ENCODE peak calls at places on chromosomes 7 and 10, in nine cellular contexts. C is heart left ventricle; R is A549; K is osteoblast; A is RWPE1; L is astrocyte; O is fibroblast of pulmonary artery; T is HFF-Myc; V is activated CD8-positive, alpha-beta T cell treated with anti-CD3 and anti-CD28 coated beads for 36 hours. F is an unnamed sample.

GRCh38 chr10:32163076-32163773 is 107.0 kb upstream of the KIF5B start:
- DNase-seq in T (no peak), O (no peak), K (peak), R (no peak), A (no peak), V (no peak), C (no peak), L (no peak), F (no peak)

GRCh38 chr7:114653391-114654088 is 238.9 kb downstream of the FOXP2 start:
- DNase-seq in K (no peak), A (no peak), T (no peak), O (no peak), C (no peak), V (no peak), L (no peak), R (peak), F (no peak)

GRCh38 chr7:137717811-137718271 is 128.9 kb downstream of the DGKI start:
- DNase-seq in T (no peak), V (peak), O (peak), C (peak), L (peak), K (peak), R (no peak), A (no peak), F (no peak)

GRCh38 chr10:69696073-69696731 is 66.2 kb downstream of the FAM241B start:
- DNase-seq in T (peak), V (peak), R (peak), K (peak), A (peak), C (no peak), L (peak), O (peak), F (no peak)

GRCh38 chr10:7480742-7481381 is 70.0 kb upstream of the SFMBT2 start:
- DNase-seq in L (no peak), V (peak), A (no peak), C (no peak), R (no peak), O (no peak), K (no peak), T (no peak), F (no peak)

GRCh38 chr10:62414359-62414758 is 40.2 kb downstream of the ZNF365 start:
- DNase-seq in A (no peak), T (no peak), L (no peak), C (no peak), R (no peak), K (no peak), V (no peak), O (no peak), F (no peak)

GRCh38 chr7:72538856-72539255 is 126.7 kb upstream of the CALN1 start:
- DNase-seq in T (no peak), O (no peak), L (no peak), C (no peak), V (no peak), K (no peak), A (no peak), R (no peak), F (no peak)

GRCh38 chr7:114175140-114175539 is 239.5 kb upstream of the FOXP2 start:
- DNase-seq in T (no peak), K (no peak), V (no peak), O (peak), C (no peak), A (no peak), L (peak), R (no peak), F (no peak)

GRCh38 chr10:84059526-84059925 is 79.8 kb upstream of the GHITM start:
- DNase-seq in L (no peak), T (no peak), V (no peak), R (peak), K (no peak), O (peak), A (no peak), C (no peak), F (no peak)

GRCh38 chr10:98748298-98748697 is 301.6 kb upstream of the HPS1 start:
- DNase-seq in V (peak), C (no peak), R (peak), O (peak), K (no peak), L (no peak), A (peak), T (peak), F (no peak)

GRCh38 chr10:28503114-28503513 is 29.8 kb upstream of the WAC start:
- DNase-seq in T (peak), L (no peak), K (peak), C (peak), R (no peak), A (peak), O (no peak), V (peak), F (no peak)

GRCh38 chr10:71029411-71029881 is 141.1 kb upstream of the PCBD1 start:
- DNase-seq in T (no peak), L (no peak), V (no peak), R (no peak), K (no peak), C (peak), O (no peak), A (no peak), F (no peak)

GRCh38 chr7:3019801-3020200 is 23.9 kb downstream of the CARD11 start:
- DNase-seq in T (no peak), R (no peak), V (no peak), K (no peak), C (no peak), O (no peak), A (no peak), L (no peak), F (no peak)
- TF ChIP-seq CTCF in T (no peak), R (no peak), V (no peak), K (no peak), C (no peak), O (no peak), A (no peak), L (no peak), F (no peak)

DNA sequence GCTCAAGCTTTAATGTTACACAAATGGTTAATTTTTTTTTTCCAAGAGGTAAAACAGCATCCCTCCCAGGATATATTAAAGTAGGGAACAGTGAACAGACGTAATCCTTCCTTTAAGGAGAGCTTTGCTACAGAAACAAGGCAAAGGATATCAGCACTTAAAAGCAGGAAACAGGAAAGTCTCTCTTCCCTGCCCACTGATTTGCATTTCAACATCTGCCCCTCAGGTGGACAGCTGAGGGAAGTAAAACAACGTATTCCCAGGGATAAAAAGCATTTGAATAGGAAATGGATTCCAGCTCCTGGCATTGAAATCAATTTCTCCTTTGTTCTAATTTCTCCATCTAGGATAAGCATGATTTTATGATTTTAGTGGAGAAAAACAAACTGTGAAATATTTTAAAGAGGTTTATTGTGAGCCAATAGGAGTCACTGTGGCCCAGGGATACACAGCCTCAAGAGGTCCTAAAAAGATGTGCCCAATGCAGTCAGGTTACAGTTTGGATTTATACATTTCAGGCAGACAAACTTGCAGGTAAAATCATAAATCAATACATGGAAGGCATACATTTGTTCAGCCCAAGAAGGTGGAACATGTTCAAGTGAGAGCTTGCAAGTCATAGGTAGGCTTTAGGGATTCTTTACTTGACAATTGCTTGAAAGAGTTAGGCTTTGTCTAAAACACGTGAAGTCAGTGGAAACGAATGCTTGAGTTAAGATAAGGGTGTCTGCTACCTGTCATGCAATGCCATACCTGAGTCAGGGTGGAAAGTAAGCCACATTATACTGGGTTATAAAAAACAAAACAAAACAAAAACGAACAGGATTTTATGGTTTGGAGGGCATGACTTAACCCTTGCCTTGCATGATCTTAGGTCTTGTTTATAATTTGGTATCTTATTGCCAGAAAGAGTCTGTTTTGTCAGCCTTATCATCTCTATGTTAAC is 286.2 kb upstream of the VWC2 start:
- DNase-seq in R (no peak), A (no peak), T (no peak), V (no peak), K (no peak), C (no peak), O (no peak), L (no peak), F (no peak)
- TF ChIP-seq CTCF in R (no peak), A (no peak), T (no peak), V (no peak), K (no peak), C (peak), O (no peak), L (no peak), F (no peak)

GRCh38 chr7:70238171-70238575 is 639.9 kb downstream of the AUTS2 start:
- DNase-seq in K (no peak), A (no peak), V (no peak), O (no peak), C (no peak), R (no peak), L (no peak), T (no peak), F (no peak)
- TF ChIP-seq CTCF in K (no peak), A (no peak), V (no peak), O (no peak), C (no peak), R (no peak), L (no peak), T (no peak), F (no peak)

DNA sequence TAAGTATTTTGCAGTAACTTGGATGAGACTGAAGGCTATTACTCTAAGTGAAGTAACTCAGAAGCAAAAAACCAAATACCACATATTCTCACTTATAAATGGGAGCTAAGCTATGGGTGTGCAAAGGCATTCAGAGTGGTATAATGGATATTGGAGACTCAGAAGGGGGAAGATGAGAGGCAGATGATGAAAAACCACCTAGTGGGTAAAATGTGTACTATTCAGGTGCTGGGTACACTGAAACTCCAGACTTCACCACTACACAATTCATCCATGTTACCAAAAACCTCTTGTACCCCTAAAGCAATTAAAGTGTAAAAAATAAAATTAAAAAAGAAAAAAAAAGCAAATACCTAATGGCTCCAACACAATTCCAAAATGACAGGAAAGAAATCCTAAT is 351.7 kb downstream of the NXPH1 start:
- DNase-seq in V (no peak), T (no peak), C (no peak), L (no peak), A (no peak), R (no peak), O (no peak), K (no peak), F (no peak)
- TF ChIP-seq CTCF in V (no peak), T (no peak), C (no peak), L (no peak), A (no peak), R (no peak), O (no peak), K (no peak), F (peak)

GRCh38 chr7:74412603-74413002 is 41.1 kb upstream of the GTF2IRD1 start:
- DNase-seq in L (no peak), O (peak), K (no peak), V (no peak), C (no peak), R (no peak), A (no peak), T (no peak), F (no peak)
- TF ChIP-seq CTCF in L (no peak), O (no peak), K (no peak), V (no peak), C (no peak), R (no peak), A (no peak), T (no peak), F (no peak)

GRCh38 chr7:19491821-19492452 is 216.9 kb downstream of the POLR1F start:
- DNase-seq in A (peak), V (no peak), T (peak), K (peak), C (no peak), L (peak), O (peak), R (peak), F (no peak)
- TF ChIP-seq CTCF in A (peak), V (peak), T (peak), K (peak), C (peak), L (peak), O (peak), R (peak), F (peak)

GRCh38 chr7:23012797-23013714 is 874 bp downstream of the HYCC1 start:
- DNase-seq in O (no peak), L (no peak), A (no peak), V (peak), C (peak), K (peak), T (no peak), R (no peak), F (peak)
- TF ChIP-seq CTCF in O (no peak), L (no peak), A (peak), V (no peak), C (no peak), K (no peak), T (no peak), R (no peak), F (peak)

F was measured in progenitor cell of endocrine pancreas.